ENCODE peak calls at places on chromosomes 12 and 14, in eight cellular contexts. One of them, this sample, is unnamed.

GRCh38 chr12:6871052-6871957 is 1.8 kb downstream of the SPSB2 start:
- DNase-seq in HEK293T: no peak
- DNase-seq in kidney glomerular epithelial cell: peak
- DNase-seq in cardiac muscle cell: no peak
- DNase-seq in HS-27A: no peak
- DNase-seq in activated T-helper 1 cell treated with anti-CD3 and anti-CD28 coated beads, Interleukin-12 subunit alpha, Interleukin-12 subunit beta, Interleukin-2, Interleukin-4 antibody, amounts not matched to agents 30 ng/mL and 10 ng/mL and 1 ng/mL, durations not matched to agents 14 hours and 24 hours and 36 hours: peak
- DNase-seq in mucosa of descending colon: peak
- DNase-seq in heart right ventricle: no peak
- DNase-seq in this sample: peak

GRCh38 chr12:54429014-54429471 is 10.0 kb upstream of the ITGA5 start:
- DNase-seq in HEK293T: no peak
- DNase-seq in kidney glomerular epithelial cell: no peak
- DNase-seq in cardiac muscle cell: no peak
- DNase-seq in HS-27A: no peak
- DNase-seq in activated T-helper 1 cell treated with anti-CD3 and anti-CD28 coated beads, Interleukin-12 subunit alpha, Interleukin-12 subunit beta, Interleukin-2, Interleukin-4 antibody, amounts not matched to agents 30 ng/mL and 10 ng/mL and 1 ng/mL, durations not matched to agents 14 hours and 24 hours and 36 hours: no peak
- DNase-seq in mucosa of descending colon: no peak
- DNase-seq in heart right ventricle: no peak
- DNase-seq in this sample: no peak

GRCh38 chr14:61435563-61436337 is 114.4 kb downstream of the PRKCH start:
- DNase-seq in HEK293T: no peak
- DNase-seq in kidney glomerular epithelial cell: no peak
- DNase-seq in cardiac muscle cell: no peak
- DNase-seq in HS-27A: no peak
- DNase-seq in activated T-helper 1 cell treated with anti-CD3 and anti-CD28 coated beads, Interleukin-12 subunit alpha, Interleukin-12 subunit beta, Interleukin-2, Interleukin-4 antibody, amounts not matched to agents 30 ng/mL and 10 ng/mL and 1 ng/mL, durations not matched to agents 14 hours and 24 hours and 36 hours: no peak
- DNase-seq in mucosa of descending colon: no peak
- DNase-seq in heart right ventricle: no peak
- DNase-seq in this sample: no peak

GRCh38 chr14:93073366-93073722 is 42.4 kb downstream of the ITPK1 start:
- DNase-seq in HEK293T: no peak
- DNase-seq in kidney glomerular epithelial cell: no peak
- DNase-seq in cardiac muscle cell: no peak
- DNase-seq in HS-27A: no peak
- DNase-seq in activated T-helper 1 cell treated with anti-CD3 and anti-CD28 coated beads, Interleukin-12 subunit alpha, Interleukin-12 subunit beta, Interleukin-2, Interleukin-4 antibody, amounts not matched to agents 30 ng/mL and 10 ng/mL and 1 ng/mL, durations not matched to agents 14 hours and 24 hours and 36 hours: no peak
- DNase-seq in mucosa of descending colon: peak
- DNase-seq in heart right ventricle: no peak
- DNase-seq in this sample: no peak

GRCh38 chr12:61018571-61018970 is 1241.6 kb upstream of the USP15 start:
- DNase-seq in HEK293T: no peak
- DNase-seq in kidney glomerular epithelial cell: no peak
- DNase-seq in cardiac muscle cell: no peak
- DNase-seq in HS-27A: no peak
- DNase-seq in activated T-helper 1 cell treated with anti-CD3 and anti-CD28 coated beads, Interleukin-12 subunit alpha, Interleukin-12 subunit beta, Interleukin-2, Interleukin-4 antibody, amounts not matched to agents 30 ng/mL and 10 ng/mL and 1 ng/mL, durations not matched to agents 14 hours and 24 hours and 36 hours: no peak
- DNase-seq in mucosa of descending colon: no peak
- DNase-seq in heart right ventricle: no peak
- DNase-seq in this sample: no peak

GRCh38 chr12:107667464-107667863 is 18.1 kb upstream of the PWP1 start:
- DNase-seq in HEK293T: no peak
- DNase-seq in kidney glomerular epithelial cell: no peak
- DNase-seq in cardiac muscle cell: no peak
- DNase-seq in HS-27A: no peak
- DNase-seq in activated T-helper 1 cell treated with anti-CD3 and anti-CD28 coated beads, Interleukin-12 subunit alpha, Interleukin-12 subunit beta, Interleukin-2, Interleukin-4 antibody, amounts not matched to agents 30 ng/mL and 10 ng/mL and 1 ng/mL, durations not matched to agents 14 hours and 24 hours and 36 hours: no peak
- DNase-seq in mucosa of descending colon: no peak
- DNase-seq in heart right ventricle: no peak
- DNase-seq in this sample: no peak

GRCh38 chr12:110200124-110200417 is 75.9 kb downstream of the IFT81 start:
- DNase-seq in HEK293T: no peak
- DNase-seq in kidney glomerular epithelial cell: no peak
- DNase-seq in cardiac muscle cell: no peak
- DNase-seq in HS-27A: no peak
- DNase-seq in activated T-helper 1 cell treated with anti-CD3 and anti-CD28 coated beads, Interleukin-12 subunit alpha, Interleukin-12 subunit beta, Interleukin-2, Interleukin-4 antibody, amounts not matched to agents 30 ng/mL and 10 ng/mL and 1 ng/mL, durations not matched to agents 14 hours and 24 hours and 36 hours: no peak
- DNase-seq in mucosa of descending colon: no peak
- DNase-seq in heart right ventricle: no peak
- DNase-seq in this sample: no peak

GRCh38 chr12:55720894-55721444 is 776 bp downstream of the RDH5 start:
- DNase-seq in HEK293T: no peak
- DNase-seq in kidney glomerular epithelial cell: peak
- DNase-seq in cardiac muscle cell: no peak
- DNase-seq in HS-27A: peak
- DNase-seq in activated T-helper 1 cell treated with anti-CD3 and anti-CD28 coated beads, Interleukin-12 subunit alpha, Interleukin-12 subunit beta, Interleukin-2, Interleukin-4 antibody, amounts not matched to agents 30 ng/mL and 10 ng/mL and 1 ng/mL, durations not matched to agents 14 hours and 24 hours and 36 hours: no peak
- DNase-seq in mucosa of descending colon: peak
- DNase-seq in heart right ventricle: peak
- DNase-seq in this sample: peak

GRCh38 chr12:3712209-3712992 is 40.5 kb downstream of the CRACR2A start:
- DNase-seq in HEK293T: no peak
- DNase-seq in kidney glomerular epithelial cell: no peak
- DNase-seq in cardiac muscle cell: no peak
- DNase-seq in HS-27A: no peak
- DNase-seq in activated T-helper 1 cell treated with anti-CD3 and anti-CD28 coated beads, Interleukin-12 subunit alpha, Interleukin-12 subunit beta, Interleukin-2, Interleukin-4 antibody, amounts not matched to agents 30 ng/mL and 10 ng/mL and 1 ng/mL, durations not matched to agents 14 hours and 24 hours and 36 hours: no peak
- DNase-seq in mucosa of descending colon: no peak
- DNase-seq in heart right ventricle: no peak
- DNase-seq in this sample: no peak

GRCh38 chr14:96086032-96086431 is 46.9 kb downstream of the C14orf132 start:
- DNase-seq in HEK293T: no peak
- DNase-seq in kidney glomerular epithelial cell: peak
- DNase-seq in cardiac muscle cell: no peak
- DNase-seq in HS-27A: no peak
- DNase-seq in activated T-helper 1 cell treated with anti-CD3 and anti-CD28 coated beads, Interleukin-12 subunit alpha, Interleukin-12 subunit beta, Interleukin-2, Interleukin-4 antibody, amounts not matched to agents 30 ng/mL and 10 ng/mL and 1 ng/mL, durations not matched to agents 14 hours and 24 hours and 36 hours: no peak
- DNase-seq in mucosa of descending colon: no peak
- DNase-seq in heart right ventricle: no peak
- DNase-seq in this sample: peak

This sample was measured in PC-9.